ENCODE peak calls at places on chromosomes 2 and 18, in four cellular contexts. J is stimulated activated CD4-positive, alpha-beta T cell treated with anti-CD3 and anti-CD28 coated beads, Interleukin-1b, Interleukin-23, amount 100 ng/mL, for 4 hours; F is T-helper 9 cell; W is NT2/D1. Z is an unnamed sample.

GRCh38 chr2:11127791-11128190 is 27.5 kb upstream of the SLC66A3 start:
- DNase-seq in F (no peak), W (no peak), J (no peak), Z (no peak)

GRCh38 chr18:7459851-7460774 is 107.0 kb upstream of the PTPRM start:
- DNase-seq in F (no peak), W (no peak), J (no peak), Z (no peak)

GRCh38 chr2:240929364-240930095 is 23.4 kb downstream of the CROCC2 start:
- DNase-seq in J (no peak), W (no peak), F (no peak), Z (peak; percentile 16)

GRCh38 chr18:23231340-23232021 is 96.2 kb downstream of the CABLES1 start:
- DNase-seq in F (peak; percentile 41), W (no peak), J (peak; percentile 56), Z (peak; percentile 75)

GRCh38 chr2:232049350-232049749 is 87.8 kb downstream of the DIS3L2 start:
- DNase-seq in J (no peak), F (no peak), W (no peak), Z (no peak)

GRCh38 chr2:174994381-174994780 is 10.8 kb downstream of the CHN1 start:
- DNase-seq in W (no peak), J (no peak), F (no peak), Z (no peak)

GRCh38 chr2:114786901-114787300 is 344.5 kb downstream of the DPP10 start:
- DNase-seq in F (no peak), W (no peak), J (no peak), Z (no peak)

GRCh38 chr18:26004827-26005226 is 85.6 kb downstream of the SS18 start:
- DNase-seq in J (no peak), W (no peak), F (no peak), Z (no peak)

GRCh38 chr18:57209697-57210096 is 62.8 kb downstream of the BOD1L2 start:
- DNase-seq in F (no peak), W (no peak), J (no peak), Z (no peak)

GRCh38 chr2:191410646-191411436 is 165.6 kb downstream of the MYO1B start:
- DNase-seq in F (no peak), W (no peak), J (no peak), Z (no peak)

GRCh38 chr2:148930046-148930775 is 55.2 kb downstream of the KIF5C start:
- DNase-seq in J (no peak), F (no peak), W (no peak), Z (no peak)

GRCh38 chr18:13525381-13526029 is 200.9 kb downstream of the FAM210A start:
- DNase-seq in J (no peak), F (no peak), W (no peak), Z (no peak)

GRCh38 chr2:165573534-165574461 is 104.3 kb downstream of the CSRNP3 start:
- DNase-seq in W (peak; percentile 76), F (no peak), J (no peak), Z (no peak)

GRCh38 chr2:42878581-42878980 is 86.2 kb upstream of the HAAO start:
- DNase-seq in W (no peak), F (no peak), J (no peak), Z (no peak)

GRCh38 chr2:57544626-57545025 is 502.0 kb upstream of the VRK2 start:
- DNase-seq in J (no peak), W (no peak), F (no peak), Z (no peak)

GRCh38 chr2:197628043-197628500 is 47.3 kb downstream of the RFTN2 start:
- DNase-seq in W (no peak), J (no peak), F (no peak), Z (no peak)

GRCh38 chr2:130966149-130967019 is 126.9 kb downstream of the FAM168B start:
- DNase-seq in J (no peak), W (no peak), F (no peak), Z (no peak)

GRCh38 chr2:104375206-104375605 is 478.7 kb upstream of the POU3F3 start:
- DNase-seq in F (no peak), W (no peak), J (no peak), Z (no peak)

GRCh38 chr2:157174321-157174720 is 83.2 kb upstream of the GALNT5 start:
- DNase-seq in W (no peak), F (no peak), J (no peak), Z (no peak)

Z was measured in psoas muscle.